ENCODE peak calls at places on chromosome 16, in eight cellular contexts. One of them, this sample, is unnamed.

GRCh38 chr16:90046122-90046970 is 27.1 kb upstream of the DBNDD1 start:
- DNase-seq in endothelial cell: no peak
- DNase-seq in breast epithelium: no peak
- DNase-seq in GM20000: peak; percentile 23
- DNase-seq in HFFc6: no peak
- DNase-seq in cardiac muscle cell: no peak
- DNase-seq in GM10248: peak; percentile 13
- DNase-seq in IMR-90: no peak
- DNase-seq in this sample: peak; percentile 11

GRCh38 chr16:77584205-77584859 is 138.0 kb upstream of the NUDT7 start:
- DNase-seq in endothelial cell: peak; percentile 45
- DNase-seq in breast epithelium: peak; percentile 40
- DNase-seq in GM20000: peak; percentile 39
- DNase-seq in HFFc6: peak; percentile 58
- DNase-seq in cardiac muscle cell: peak; percentile 83
- DNase-seq in GM10248: peak; percentile 48
- DNase-seq in IMR-90: peak; percentile 63
- DNase-seq in this sample: peak; percentile 57

GRCh38 chr16:55021595-55022475 is 91.2 kb downstream of the IRX5 start:
- DNase-seq in endothelial cell: peak; percentile 26
- DNase-seq in breast epithelium: no peak
- DNase-seq in GM20000: no peak
- DNase-seq in HFFc6: peak; percentile 7
- DNase-seq in cardiac muscle cell: peak; percentile 65
- DNase-seq in GM10248: no peak
- DNase-seq in IMR-90: no peak
- DNase-seq in this sample: no peak

GRCh38 chr16:54503436-54503835 is 216.8 kb upstream of the IRX3 start:
- DNase-seq in endothelial cell: no peak
- DNase-seq in breast epithelium: no peak
- DNase-seq in GM20000: no peak
- DNase-seq in HFFc6: no peak
- DNase-seq in cardiac muscle cell: peak; percentile 55
- DNase-seq in GM10248: no peak
- DNase-seq in IMR-90: no peak
- DNase-seq in this sample: no peak

GRCh38 chr16:56281256-56281805 is 90.0 kb downstream of the GNAO1 start:
- DNase-seq in endothelial cell: peak; percentile 24
- DNase-seq in breast epithelium: no peak
- DNase-seq in GM20000: peak; percentile 30
- DNase-seq in HFFc6: no peak
- DNase-seq in cardiac muscle cell: no peak
- DNase-seq in GM10248: no peak
- DNase-seq in IMR-90: no peak
- DNase-seq in this sample: peak; percentile 30

GRCh38 chr16:66856801-66857200 is 12.6 kb downstream of the CA7 start:
- DNase-seq in endothelial cell: no peak
- DNase-seq in breast epithelium: no peak
- DNase-seq in GM20000: no peak
- DNase-seq in HFFc6: no peak
- DNase-seq in cardiac muscle cell: no peak
- DNase-seq in GM10248: no peak
- DNase-seq in IMR-90: no peak
- DNase-seq in this sample: no peak

GRCh38 chr16:22257440-22257839 is 39.8 kb upstream of the POLR3E start:
- DNase-seq in endothelial cell: no peak
- DNase-seq in breast epithelium: no peak
- DNase-seq in GM20000: no peak
- DNase-seq in HFFc6: no peak
- DNase-seq in cardiac muscle cell: no peak
- DNase-seq in GM10248: no peak
- DNase-seq in IMR-90: no peak
- DNase-seq in this sample: no peak

GRCh38 chr16:8047711-8048110 is 542.6 kb downstream of the TMEM114 start:
- DNase-seq in endothelial cell: no peak
- DNase-seq in breast epithelium: no peak
- DNase-seq in GM20000: no peak
- DNase-seq in HFFc6: no peak
- DNase-seq in cardiac muscle cell: no peak
- DNase-seq in GM10248: no peak
- DNase-seq in IMR-90: no peak
- DNase-seq in this sample: no peak

GRCh38 chr16:2827831-2828520 is 2.1 kb upstream of the ZG16B start:
- DNase-seq in endothelial cell: no peak
- DNase-seq in breast epithelium: no peak
- DNase-seq in GM20000: no peak
- DNase-seq in HFFc6: no peak
- DNase-seq in cardiac muscle cell: no peak
- DNase-seq in GM10248: no peak
- DNase-seq in IMR-90: no peak
- DNase-seq in this sample: no peak

GRCh38 chr16:88613293-88613692 is 25.1 kb upstream of the IL17C start:
- DNase-seq in endothelial cell: no peak
- DNase-seq in breast epithelium: no peak
- DNase-seq in GM20000: no peak
- DNase-seq in HFFc6: no peak
- DNase-seq in cardiac muscle cell: no peak
- DNase-seq in GM10248: no peak
- DNase-seq in IMR-90: no peak
- DNase-seq in this sample: no peak

GRCh38 chr16:80084614-80085013 is 456.2 kb upstream of the DYNLRB2 start:
- DNase-seq in endothelial cell: peak; percentile 60
- DNase-seq in breast epithelium: peak; percentile 33
- DNase-seq in GM20000: no peak
- DNase-seq in HFFc6: peak; percentile 16
- DNase-seq in cardiac muscle cell: peak; percentile 38
- DNase-seq in GM10248: no peak
- DNase-seq in IMR-90: no peak
- DNase-seq in this sample: no peak

GRCh38 chr16:31727553-31727952 is 146.1 kb upstream of the ZNF267 start:
- DNase-seq in endothelial cell: no peak
- DNase-seq in breast epithelium: no peak
- DNase-seq in GM20000: no peak
- DNase-seq in HFFc6: no peak
- DNase-seq in cardiac muscle cell: no peak
- DNase-seq in GM10248: no peak
- DNase-seq in IMR-90: no peak
- DNase-seq in this sample: no peak

GRCh38 chr16:24701521-24701951 is 27.9 kb upstream of the TNRC6A start:
- DNase-seq in endothelial cell: no peak
- DNase-seq in breast epithelium: no peak
- DNase-seq in GM20000: no peak
- DNase-seq in HFFc6: peak; percentile 25
- DNase-seq in cardiac muscle cell: peak; percentile 79
- DNase-seq in GM10248: no peak
- DNase-seq in IMR-90: peak; percentile 51
- DNase-seq in this sample: no peak

GRCh38 chr16:67244387-67245188 is 2.7 kb downstream of the FHOD1 start:
- DNase-seq in endothelial cell: no peak
- DNase-seq in breast epithelium: peak; percentile 77
- DNase-seq in GM20000: peak; percentile 90
- DNase-seq in HFFc6: peak; percentile 94
- DNase-seq in cardiac muscle cell: peak; percentile 89
- DNase-seq in GM10248: peak; percentile 86
- DNase-seq in IMR-90: peak; percentile 87
- DNase-seq in this sample: peak; percentile 90

GRCh38 chr16:31148896-31149295 is 970 bp downstream of the PRSS36 start:
- DNase-seq in endothelial cell: no peak
- DNase-seq in breast epithelium: no peak
- DNase-seq in GM20000: no peak
- DNase-seq in HFFc6: no peak
- DNase-seq in cardiac muscle cell: no peak
- DNase-seq in GM10248: no peak
- DNase-seq in IMR-90: no peak
- DNase-seq in this sample: no peak

GRCh38 chr16:50309527-50310307 is 43.4 kb downstream of the ADCY7 start:
- DNase-seq in endothelial cell: no peak
- DNase-seq in breast epithelium: no peak
- DNase-seq in GM20000: no peak
- DNase-seq in HFFc6: no peak
- DNase-seq in cardiac muscle cell: peak; percentile 14
- DNase-seq in GM10248: no peak
- DNase-seq in IMR-90: no peak
- DNase-seq in this sample: peak; percentile 11

GRCh38 chr16:66618588-66618987 is 14.1 kb downstream of the CMTM3 start:
- DNase-seq in endothelial cell: no peak
- DNase-seq in breast epithelium: no peak
- DNase-seq in GM20000: no peak
- DNase-seq in HFFc6: peak; percentile 96
- DNase-seq in cardiac muscle cell: peak; percentile 90
- DNase-seq in GM10248: no peak
- DNase-seq in IMR-90: peak; percentile 98
- DNase-seq in this sample: no peak

GRCh38 chr16:1347962-1348361 is 3.7 kb downstream of the TSR3 start:
- DNase-seq in endothelial cell: no peak
- DNase-seq in breast epithelium: no peak
- DNase-seq in GM20000: no peak
- DNase-seq in HFFc6: no peak
- DNase-seq in cardiac muscle cell: no peak
- DNase-seq in GM10248: no peak
- DNase-seq in IMR-90: no peak
- DNase-seq in this sample: no peak

GRCh38 chr16:1347286-1347855 is 4.3 kb downstream of the TSR3 start:
- DNase-seq in endothelial cell: no peak
- DNase-seq in breast epithelium: no peak
- DNase-seq in GM20000: no peak
- DNase-seq in HFFc6: no peak
- DNase-seq in cardiac muscle cell: no peak
- DNase-seq in GM10248: no peak
- DNase-seq in IMR-90: no peak
- DNase-seq in this sample: no peak

GRCh38 chr16:1345651-1346421 is 5.8 kb downstream of the TSR3 start:
- DNase-seq in endothelial cell: no peak
- DNase-seq in breast epithelium: no peak
- DNase-seq in GM20000: no peak
- DNase-seq in HFFc6: no peak
- DNase-seq in cardiac muscle cell: no peak
- DNase-seq in GM10248: no peak
- DNase-seq in IMR-90: no peak
- DNase-seq in this sample: no peak

GRCh38 chr16:1345087-1345486 is 6.6 kb downstream of the TSR3 start:
- DNase-seq in endothelial cell: no peak
- DNase-seq in breast epithelium: no peak
- DNase-seq in GM20000: no peak
- DNase-seq in HFFc6: no peak
- DNase-seq in cardiac muscle cell: no peak
- DNase-seq in GM10248: no peak
- DNase-seq in IMR-90: no peak
- DNase-seq in this sample: no peak

GRCh38 chr16:1346422-1347285 is 5.0 kb downstream of the TSR3 start:
- DNase-seq in endothelial cell: no peak
- DNase-seq in breast epithelium: no peak
- DNase-seq in GM20000: no peak
- DNase-seq in HFFc6: no peak
- DNase-seq in cardiac muscle cell: no peak
- DNase-seq in GM10248: no peak
- DNase-seq in IMR-90: no peak
- DNase-seq in this sample: no peak
- TF ChIP-seq CTCF in endothelial cell: no peak
- TF ChIP-seq CTCF in breast epithelium: no peak
- TF ChIP-seq CTCF in GM20000: no peak
- TF ChIP-seq CTCF in HFFc6: peak; percentile 49
- TF ChIP-seq CTCF in cardiac muscle cell: no peak
- TF ChIP-seq CTCF in GM10248: peak; percentile 12
- TF ChIP-seq CTCF in IMR-90: peak; percentile 12
- TF ChIP-seq CTCF in this sample: no peak

GRCh38 chr16:82671743-82672142 is 45.0 kb downstream of the CDH13 start:
- DNase-seq in endothelial cell: no peak
- DNase-seq in breast epithelium: no peak
- DNase-seq in GM20000: no peak
- DNase-seq in HFFc6: no peak
- DNase-seq in cardiac muscle cell: no peak
- DNase-seq in GM10248: no peak
- DNase-seq in IMR-90: no peak
- DNase-seq in this sample: peak; percentile 15
- TF ChIP-seq CTCF in endothelial cell: peak; percentile 68
- TF ChIP-seq CTCF in breast epithelium: no peak
- TF ChIP-seq CTCF in GM20000: peak; percentile 6
- TF ChIP-seq CTCF in HFFc6: peak; percentile 80
- TF ChIP-seq CTCF in cardiac muscle cell: peak; percentile 48
- TF ChIP-seq CTCF in GM10248: peak; percentile 19
- TF ChIP-seq CTCF in IMR-90: peak; percentile 24
- TF ChIP-seq CTCF in this sample: peak; percentile 51

GRCh38 chr16:12050361-12050760 is 73.8 kb downstream of the SNX29 start:
- DNase-seq in endothelial cell: no peak
- DNase-seq in breast epithelium: no peak
- DNase-seq in GM20000: no peak
- DNase-seq in HFFc6: no peak
- DNase-seq in cardiac muscle cell: no peak
- DNase-seq in GM10248: no peak
- DNase-seq in IMR-90: no peak
- DNase-seq in this sample: no peak

GRCh38 chr16:12043953-12044352 is 67.4 kb downstream of the SNX29 start:
- DNase-seq in endothelial cell: no peak
- DNase-seq in breast epithelium: no peak
- DNase-seq in GM20000: no peak
- DNase-seq in HFFc6: no peak
- DNase-seq in cardiac muscle cell: no peak
- DNase-seq in GM10248: no peak
- DNase-seq in IMR-90: no peak
- DNase-seq in this sample: no peak

GRCh38 chr16:12046651-12047050 is 70.1 kb downstream of the SNX29 start:
- DNase-seq in endothelial cell: no peak
- DNase-seq in breast epithelium: no peak
- DNase-seq in GM20000: no peak
- DNase-seq in HFFc6: no peak
- DNase-seq in cardiac muscle cell: no peak
- DNase-seq in GM10248: no peak
- DNase-seq in IMR-90: no peak
- DNase-seq in this sample: no peak
- TF ChIP-seq CTCF in endothelial cell: no peak
- TF ChIP-seq CTCF in breast epithelium: no peak
- TF ChIP-seq CTCF in GM20000: no peak
- TF ChIP-seq CTCF in HFFc6: no peak
- TF ChIP-seq CTCF in cardiac muscle cell: no peak
- TF ChIP-seq CTCF in GM10248: no peak
- TF ChIP-seq CTCF in IMR-90: no peak
- TF ChIP-seq CTCF in this sample: no peak

GRCh38 chr16:68368602-68368944 is 57.8 kb downstream of the PRMT7 start:
- DNase-seq in endothelial cell: no peak
- DNase-seq in breast epithelium: no peak
- DNase-seq in GM20000: peak; percentile 72
- DNase-seq in HFFc6: no peak
- DNase-seq in cardiac muscle cell: no peak
- DNase-seq in GM10248: peak; percentile 73
- DNase-seq in IMR-90: no peak
- DNase-seq in this sample: peak; percentile 70

GRCh38 chr16:68367440-68367839 is 56.6 kb downstream of the PRMT7 start:
- DNase-seq in endothelial cell: no peak
- DNase-seq in breast epithelium: no peak
- DNase-seq in GM20000: no peak
- DNase-seq in HFFc6: no peak
- DNase-seq in cardiac muscle cell: no peak
- DNase-seq in GM10248: no peak
- DNase-seq in IMR-90: no peak
- DNase-seq in this sample: no peak

GRCh38 chr16:68367891-68368601 is 57.2 kb downstream of the PRMT7 start:
- DNase-seq in endothelial cell: no peak
- DNase-seq in breast epithelium: no peak
- DNase-seq in GM20000: no peak
- DNase-seq in HFFc6: no peak
- DNase-seq in cardiac muscle cell: no peak
- DNase-seq in GM10248: no peak
- DNase-seq in IMR-90: no peak
- DNase-seq in this sample: no peak

GRCh38 chr16:68366062-68366461 is 55.2 kb downstream of the PRMT7 start:
- DNase-seq in endothelial cell: no peak
- DNase-seq in breast epithelium: no peak
- DNase-seq in GM20000: no peak
- DNase-seq in HFFc6: no peak
- DNase-seq in cardiac muscle cell: no peak
- DNase-seq in GM10248: no peak
- DNase-seq in IMR-90: no peak
- DNase-seq in this sample: no peak

GRCh38 chr16:68367034-68367433 is 56.2 kb downstream of the PRMT7 start:
- DNase-seq in endothelial cell: peak; percentile 66
- DNase-seq in breast epithelium: no peak
- DNase-seq in GM20000: peak; percentile 63
- DNase-seq in HFFc6: peak; percentile 28
- DNase-seq in cardiac muscle cell: peak; percentile 48
- DNase-seq in GM10248: peak; percentile 62
- DNase-seq in IMR-90: peak; percentile 9
- DNase-seq in this sample: peak; percentile 74
- TF ChIP-seq CTCF in endothelial cell: peak; percentile 68
- TF ChIP-seq CTCF in breast epithelium: peak; percentile 23
- TF ChIP-seq CTCF in GM20000: peak; percentile 28
- TF ChIP-seq CTCF in HFFc6: peak; percentile 82
- TF ChIP-seq CTCF in cardiac muscle cell: peak; percentile 32
- TF ChIP-seq CTCF in GM10248: peak; percentile 49
- TF ChIP-seq CTCF in IMR-90: peak; percentile 47
- TF ChIP-seq CTCF in this sample: peak; percentile 63